ENCODE peak calls at places on chromosomes 12 and 14, in nine cellular contexts. W is GM23248, L is mucosa of descending colon, N is IMR-90, R is A549, I is brain microvascular endothelial cell, X is neural progenitor cell, T is sigmoid colon, V is astrocyte of the spinal cord. E is an unnamed sample.

GRCh38 chr14:69699743-69700309 is 67.1 kb upstream of the SRSF5 start:
- DNase-seq in W (no peak), L (no peak), N (no peak), R (no peak), I (no peak), X (no peak), T (no peak), V (no peak), E (no peak)

GRCh38 chr12:67269632-67270578 is 747 bp downstream of the CAND1 start:
- DNase-seq in W (peak; percentile 63), L (peak; percentile 77), N (no peak), R (peak; percentile 46), I (no peak), X (peak; percentile 84), T (peak; percentile 79), V (no peak), E (peak; percentile 35)

GRCh38 chr14:70660967-70661871 is 19.5 kb downstream of the TTC9 start:
- DNase-seq in W (no peak), L (no peak), N (no peak), R (no peak), I (no peak), X (no peak), T (no peak), V (no peak), E (no peak)

GRCh38 chr14:39085933-39086332 is 17.1 kb downstream of the SEC23A start:
- DNase-seq in W (no peak), L (no peak), N (peak; percentile 31), R (no peak), I (no peak), X (no peak), T (no peak), V (no peak), E (peak; percentile 25)

GRCh38 chr12:81758421-81759214 is 532 bp downstream of the PPFIA2 start:
- DNase-seq in W (peak; percentile 41), L (peak; percentile 44), N (no peak), R (peak; percentile 5), I (peak; percentile 22), X (peak; percentile 57), T (peak; percentile 62), V (peak; percentile 41), E (peak; percentile 41)

GRCh38 chr14:34187061-34187460 is 236.2 kb upstream of the EGLN3 start:
- DNase-seq in W (no peak), L (no peak), N (no peak), R (no peak), I (no peak), X (no peak), T (no peak), V (no peak), E (no peak)

GRCh38 chr12:104585448-104586055 is 128.8 kb downstream of the CHST11 start:
- DNase-seq in W (no peak), L (no peak), N (no peak), R (no peak), I (no peak), X (no peak), T (no peak), V (no peak), E (no peak)

GRCh38 chr12:14589169-14590004 is 21.7 kb upstream of the PLBD1 start:
- DNase-seq in W (no peak), L (no peak), N (no peak), R (no peak), I (no peak), X (no peak), T (no peak), V (no peak), E (no peak)

GRCh38 chr12:53344824-53345485 is 8.8 kb upstream of the SP7 start:
- DNase-seq in W (peak; percentile 88), L (peak; percentile 74), N (peak; percentile 72), R (peak; percentile 76), I (peak; percentile 63), X (peak; percentile 86), T (peak; percentile 93), V (peak; percentile 72), E (peak; percentile 81)

GRCh38 chr14:100530270-100531072 is 56.7 kb downstream of the BEGAIN start:
- DNase-seq in W (no peak), L (peak; percentile 26), N (no peak), R (no peak), I (no peak), X (no peak), T (peak; percentile 52), V (no peak), E (no peak)

GRCh38 chr14:52328286-52328685 is 14.2 kb downstream of the PTGER2 start:
- DNase-seq in W (peak; percentile 86), L (no peak), N (peak; percentile 88), R (no peak), I (no peak), X (no peak), T (no peak), V (peak; percentile 65), E (peak; percentile 63)

GRCh38 chr12:123761841-123762714 is at the start of gene DNAH10:
- DNase-seq in W (peak; percentile 52), L (peak; percentile 66), N (no peak), R (no peak), I (no peak), X (peak; percentile 92), T (peak; percentile 56), V (no peak), E (peak; percentile 15)

GRCh38 chr14:85301506-85301905 is 228.4 kb upstream of the FLRT2 start:
- DNase-seq in W (no peak), L (no peak), N (no peak), R (no peak), I (no peak), X (no peak), T (no peak), V (no peak), E (no peak)

GRCh38 chr12:72146495-72146894 is 125.7 kb upstream of the TRHDE start:
- DNase-seq in W (no peak), L (no peak), N (no peak), R (no peak), I (no peak), X (no peak), T (no peak), V (no peak), E (no peak)

GRCh38 chr12:72570601-72571000 is 298.4 kb downstream of the TRHDE start:
- DNase-seq in W (no peak), L (no peak), N (no peak), R (peak; percentile 36), I (no peak), X (peak; percentile 74), T (no peak), V (no peak), E (no peak)

GRCh38 chr14:52268191-52269061 is 928 bp downstream of the PTGDR start:
- DNase-seq in W (peak; percentile 61), L (peak; percentile 55), N (peak; percentile 13), R (no peak), I (no peak), X (peak; percentile 66), T (no peak), V (peak; percentile 34), E (peak; percentile 27)

GRCh38 chr14:80324649-80325048 is 113.3 kb upstream of the DIO2 start:
- DNase-seq in W (no peak), L (no peak), N (no peak), R (no peak), I (no peak), X (no peak), T (no peak), V (no peak), E (no peak)

GRCh38 chr14:101101456-101102056 is 198.0 kb upstream of the RTL1 start:
- DNase-seq in W (peak; percentile 23), L (no peak), N (no peak), R (peak; percentile 60), I (no peak), X (no peak), T (peak; percentile 54), V (no peak), E (no peak)

GRCh38 chr14:91996951-91997371 is 42.9 kb downstream of the TRIP11 start:
- DNase-seq in W (peak; percentile 92), L (no peak), N (peak; percentile 72), R (peak; percentile 51), I (peak; percentile 25), X (peak; percentile 62), T (no peak), V (peak; percentile 75), E (peak; percentile 84)

GRCh38 chr14:105248368-105249174 is at the start of gene BTBD6:
- DNase-seq in W (peak; percentile 97), L (peak; percentile 92), N (peak; percentile 83), R (peak; percentile 85), I (peak; percentile 64), X (peak; percentile 94), T (peak; percentile 93), V (peak; percentile 82), E (peak; percentile 87)

GRCh38 chr14:25015761-25016160 is 34.2 kb downstream of the STXBP6 start:
- DNase-seq in W (no peak), L (no peak), N (no peak), R (no peak), I (no peak), X (no peak), T (no peak), V (no peak), E (no peak)

GRCh38 chr14:25014440-25014839 is 35.5 kb downstream of the STXBP6 start:
- DNase-seq in W (no peak), L (no peak), N (peak; percentile 31), R (no peak), I (no peak), X (no peak), T (no peak), V (no peak), E (peak; percentile 22)

DNA sequence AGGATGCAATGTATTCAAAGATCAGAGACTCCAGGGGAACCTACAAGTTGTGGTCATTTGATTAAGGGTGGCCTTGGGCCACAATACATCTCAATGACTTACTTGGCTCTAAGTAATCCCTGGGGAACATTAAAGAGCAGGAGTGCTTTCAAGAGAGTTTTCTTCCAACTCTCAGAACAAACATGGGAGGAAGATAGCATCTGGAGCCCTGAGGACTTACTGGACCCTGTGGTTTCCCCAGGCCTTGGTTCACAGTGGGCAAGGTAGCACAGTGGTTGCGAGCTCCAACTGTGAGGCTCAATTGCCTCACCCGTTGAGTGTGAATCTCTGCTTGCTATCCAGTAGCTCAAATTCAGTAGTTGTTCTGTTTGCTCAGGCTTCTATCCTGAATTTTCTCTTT is 32.4 kb downstream of the STXBP6 start:
- DNase-seq in W (no peak), L (no peak), N (no peak), R (no peak), I (no peak), X (no peak), T (no peak), V (no peak), E (no peak)
- H3K4me3 ChIP-seq in W (no peak overlapping the region), L (no peak overlapping the region), N (no peak overlapping the region), R (no peak overlapping the region), I (no peak overlapping the region), X (no peak overlapping the region), T (no peak overlapping the region), V (no peak overlapping the region), E (no peak overlapping the region)

GRCh38 chr12:12032771-12033588 is 37.8 kb upstream of the BCL2L14 start:
- DNase-seq in W (peak; percentile 83), L (peak; percentile 84), N (peak; percentile 87), R (peak; percentile 90), I (peak; percentile 78), X (peak; percentile 81), T (peak; percentile 87), V (peak; percentile 90), E (peak; percentile 94)
- H3K4me3 ChIP-seq in W (peak overlapping the region; percentile 71), L (no peak overlapping the region), N (peak overlapping the region; percentile 55), R (peak overlapping the region; percentile 4), I (peak overlapping the region; percentile 57), X (peak overlapping the region; percentile 31), T (peak overlapping the region; percentile 24), V (peak overlapping the region; percentile 36), E (peak overlapping the region; percentile 40)

GRCh38 chr14:103520269-103520656 is 2.4 kb downstream of the CKB start:
- DNase-seq in W (no peak), L (peak; percentile 58), N (no peak), R (no peak), I (no peak), X (no peak), T (no peak), V (no peak), E (no peak)
- H3K4me3 ChIP-seq in W (no peak overlapping the region), L (peak overlapping the region; percentile 52), N (no peak overlapping the region), R (no peak overlapping the region), I (no peak overlapping the region), X (peak overlapping the region; percentile 63), T (peak overlapping the region; percentile 82), V (no peak overlapping the region), E (no peak overlapping the region)

GRCh38 chr12:38664661-38665269 is 240.6 kb downstream of the CPNE8 start:
- DNase-seq in W (peak; percentile 41), L (no peak), N (no peak), R (peak; percentile 57), I (no peak), X (peak; percentile 44), T (no peak), V (no peak), E (peak; percentile 16)
- H3K4me3 ChIP-seq in W (no peak overlapping the region), L (no peak overlapping the region), N (no peak overlapping the region), R (no peak overlapping the region), I (no peak overlapping the region), X (no peak overlapping the region), T (no peak overlapping the region), V (no peak overlapping the region), E (no peak overlapping the region)